ENCODE peak calls at places on chromosomes 7 and 10, in five cellular contexts. S, Y, T, I and W are unnamed samples.

GRCh38 chr7:12402365-12402725 is 1.3 kb downstream of the VWDE start:
- DNase-seq in S (no peak), Y (no peak), T (no peak), I (no peak), W (no peak)

GRCh38 chr7:155208681-155209477 is 88.8 kb upstream of the INSIG1 start:
- DNase-seq in S (no peak), Y (no peak), T (no peak), I (no peak), W (no peak)

GRCh38 chr7:128135275-128136214 is 104.3 kb upstream of the LRRC4 start:
- DNase-seq in S (peak; percentile 83), Y (peak; percentile 55), T (no peak), I (peak; percentile 71), W (peak; percentile 53)

GRCh38 chr10:132882481-132882951 is 59.9 kb downstream of the CFAP46 start:
- DNase-seq in S (no peak), Y (no peak), T (no peak), I (no peak), W (no peak)

GRCh38 chr10:78045237-78045636 is 11.6 kb downstream of the RPS24 start:
- DNase-seq in S (peak; percentile 43), Y (no peak), T (no peak), I (no peak), W (no peak)

GRCh38 chr7:497946-498655 is 21.5 kb downstream of the PDGFA start:
- DNase-seq in S (no peak), Y (no peak), T (no peak), I (no peak), W (no peak)

GRCh38 chr7:149885191-149886017 is 11.6 kb downstream of the ATP6V0E2 start:
- DNase-seq in S (no peak), Y (peak; percentile 46), T (no peak), I (no peak), W (peak; percentile 90)

GRCh38 chr10:103547391-103547946 is 54.0 kb downstream of the NEURL1 start:
- DNase-seq in S (no peak), Y (no peak), T (no peak), I (no peak), W (peak; percentile 54)

GRCh38 chr10:63052083-63052482 is 81.0 kb upstream of the NRBF2 start:
- DNase-seq in S (no peak), Y (no peak), T (no peak), I (no peak), W (no peak)

GRCh38 chr7:121273467-121274167 is 55.2 kb upstream of the WNT16 start:
- DNase-seq in S (no peak), Y (no peak), T (no peak), I (no peak), W (no peak)

GRCh38 chr7:75818462-75818861 is 4.9 kb upstream of the CCL24 start:
- DNase-seq in S (no peak), Y (no peak), T (no peak), I (no peak), W (no peak)

GRCh38 chr10:73841526-73842285 is 30.3 kb upstream of the NDST2 start:
- DNase-seq in S (no peak), Y (no peak), T (peak; percentile 38), I (no peak), W (no peak)

GRCh38 chr10:47207894-47208469 is 92.0 kb upstream of the GDF10 start:
- DNase-seq in S (no peak), Y (no peak), T (no peak), I (no peak), W (no peak)

GRCh38 chr10:94002156-94002555 is 8.4 kb downstream of the PLCE1 start:
- DNase-seq in S (no peak), Y (no peak), T (no peak), I (no peak), W (peak; percentile 95)

GRCh38 chr7:22864855-22865606 is 42.4 kb upstream of the TOMM7 start:
- DNase-seq in S (no peak), Y (no peak), T (no peak), I (no peak), W (peak; percentile 50)

GRCh38 chr10:57952741-57953140 is 315.0 kb downstream of the IPMK start:
- DNase-seq in S (no peak), Y (no peak), T (peak; percentile 21), I (no peak), W (no peak)

GRCh38 chr10:102230264-102230860 is 4.3 kb downstream of the ELOVL3 start:
- DNase-seq in S (no peak), Y (peak; percentile 85), T (no peak), I (peak; percentile 39), W (peak; percentile 55)

GRCh38 chr10:101780818-101781654 is 2.2 kb downstream of the NPM3 start:
- DNase-seq in S (peak; percentile 80), Y (peak; percentile 80), T (peak; percentile 21), I (peak; percentile 17), W (peak; percentile 90)

GRCh38 chr10:66925896-66926719 is at the start of gene LRRTM3:
- DNase-seq in S (peak; percentile 11), Y (peak; percentile 61), T (peak; percentile 55), I (peak; percentile 6), W (peak; percentile 26)

GRCh38 chr10:103044942-103045489 is 126.9 kb downstream of the CNNM2 start:
- DNase-seq in S (no peak), Y (no peak), T (peak; percentile 57), I (no peak), W (no peak)

GRCh38 chr10:111600772-111601171 is 523.9 kb downstream of the ADRA2A start:
- DNase-seq in S (no peak), Y (peak; percentile 20), T (no peak), I (no peak), W (peak; percentile 28)

GRCh38 chr7:101690061-101690460 is 61.0 kb upstream of the MYL10 start:
- DNase-seq in S (no peak), Y (no peak), T (no peak), I (no peak), W (no peak)

GRCh38 chr10:58475322-58476277 is 37.1 kb upstream of the BICC1 start:
- DNase-seq in S (no peak), Y (no peak), T (peak; percentile 34), I (no peak), W (peak; percentile 24)

GRCh38 chr10:38118072-38118807 is 24.1 kb downstream of the ZNF37A start:
- DNase-seq in S (no peak), Y (no peak), T (no peak), I (no peak), W (no peak)

GRCh38 chr10:6741561-6741960 is 161.5 kb upstream of the PRKCQ start:
- DNase-seq in S (no peak), Y (no peak), T (peak; percentile 58), I (no peak), W (no peak)

GRCh38 chr7:2196381-2197378 is 36.1 kb downstream of the MAD1L1 start:
- DNase-seq in S (no peak), Y (no peak), T (no peak), I (peak; percentile 37), W (no peak)

GRCh38 chr7:42792841-42793240 is 119.0 kb downstream of the C7orf25 start:
- DNase-seq in S (no peak), Y (no peak), T (no peak), I (no peak), W (no peak)

GRCh38 chr7:24741691-24742639 is 15.3 kb downstream of the GSDME start:
- DNase-seq in S (no peak), Y (no peak), T (peak; percentile 97), I (no peak), W (peak; percentile 63)

GRCh38 chr7:105387621-105388372 is 924 bp downstream of the SRPK2 start:
- DNase-seq in S (peak; percentile 66), Y (peak; percentile 59), T (peak; percentile 22), I (peak; percentile 64), W (peak; percentile 77)

GRCh38 chr7:84194484-84195260 is at the start of gene SEMA3A:
- DNase-seq in S (no peak), Y (peak; percentile 20), T (peak; percentile 60), I (peak; percentile 36), W (peak; percentile 87)

GRCh38 chr10:112265745-112266144 is 17.5 kb upstream of the TECTB start:
- DNase-seq in S (no peak), Y (no peak), T (no peak), I (no peak), W (no peak)

GRCh38 chr7:16804674-16805439 is at the start of gene AGR2:
- DNase-seq in S (no peak), Y (no peak), T (no peak), I (no peak), W (no peak)

GRCh38 chr10:123148414-123149161 is 652 bp downstream of the HMX2 start:
- DNase-seq in S (no peak), Y (peak; percentile 62), T (no peak), I (no peak), W (no peak)

GRCh38 chr7:98157761-98158160 is 51.1 kb downstream of the LMTK2 start:
- DNase-seq in S (no peak), Y (no peak), T (no peak), I (no peak), W (no peak)

GRCh38 chr7:37208528-37208927 is 240.1 kb downstream of the ELMO1 start:
- DNase-seq in S (no peak), Y (peak; percentile 32), T (peak; percentile 28), I (peak; percentile 16), W (peak; percentile 73)